ENCODE peak calls at places on chromosomes 6 and 20, in six cellular contexts. One of them, this sample, is unnamed.

GRCh38 chr6:156976144-156977088 is 199.2 kb downstream of the ARID1B start:
- DNase-seq in PC-3: no peak
- DNase-seq in GM12878: no peak
- DNase-seq in astrocyte of the spinal cord: peak
- DNase-seq in lower lobe of right lung: no peak
- DNase-seq in upper lobe of right lung: no peak
- DNase-seq in this sample: no peak

GRCh38 chr20:17394411-17394810 is 136.8 kb downstream of the BFSP1 start:
- DNase-seq in PC-3: peak
- DNase-seq in GM12878: no peak
- DNase-seq in astrocyte of the spinal cord: no peak
- DNase-seq in lower lobe of right lung: no peak
- DNase-seq in upper lobe of right lung: no peak
- DNase-seq in this sample: no peak

GRCh38 chr20:50601511-50602431 is 89.6 kb downstream of the RIPOR3 start:
- DNase-seq in PC-3: no peak
- DNase-seq in GM12878: no peak
- DNase-seq in astrocyte of the spinal cord: no peak
- DNase-seq in lower lobe of right lung: no peak
- DNase-seq in upper lobe of right lung: no peak
- DNase-seq in this sample: no peak

GRCh38 chr6:7145269-7146078 is 37.7 kb downstream of the RREB1 start:
- DNase-seq in PC-3: peak
- DNase-seq in GM12878: no peak
- DNase-seq in astrocyte of the spinal cord: no peak
- DNase-seq in lower lobe of right lung: no peak
- DNase-seq in upper lobe of right lung: no peak
- DNase-seq in this sample: no peak

GRCh38 chr6:3124667-3125066 is 6.2 kb downstream of the BPHL start:
- DNase-seq in PC-3: no peak
- DNase-seq in GM12878: no peak
- DNase-seq in astrocyte of the spinal cord: no peak
- DNase-seq in lower lobe of right lung: no peak
- DNase-seq in upper lobe of right lung: no peak
- DNase-seq in this sample: no peak

GRCh38 chr6:152572395-152573061 is 64.6 kb downstream of the SYNE1 start:
- DNase-seq in PC-3: peak
- DNase-seq in GM12878: no peak
- DNase-seq in astrocyte of the spinal cord: peak
- DNase-seq in lower lobe of right lung: no peak
- DNase-seq in upper lobe of right lung: no peak
- DNase-seq in this sample: no peak

GRCh38 chr6:38182426-38182825 is 362.9 kb downstream of the ZFAND3 start:
- DNase-seq in PC-3: no peak
- DNase-seq in GM12878: no peak
- DNase-seq in astrocyte of the spinal cord: no peak
- DNase-seq in lower lobe of right lung: no peak
- DNase-seq in upper lobe of right lung: peak
- DNase-seq in this sample: no peak

GRCh38 chr6:101429291-101429690 is 35.8 kb downstream of the GRIK2 start:
- DNase-seq in PC-3: no peak
- DNase-seq in GM12878: no peak
- DNase-seq in astrocyte of the spinal cord: peak
- DNase-seq in lower lobe of right lung: no peak
- DNase-seq in upper lobe of right lung: no peak
- DNase-seq in this sample: no peak

GRCh38 chr6:169222126-169222525 is 31.5 kb downstream of the THBS2 start:
- DNase-seq in PC-3: no peak
- DNase-seq in GM12878: no peak
- DNase-seq in astrocyte of the spinal cord: no peak
- DNase-seq in lower lobe of right lung: no peak
- DNase-seq in upper lobe of right lung: no peak
- DNase-seq in this sample: no peak

GRCh38 chr6:107866606-107867301 is 42.6 kb upstream of the SCML4 start:
- DNase-seq in PC-3: peak
- DNase-seq in GM12878: no peak
- DNase-seq in astrocyte of the spinal cord: peak
- DNase-seq in lower lobe of right lung: no peak
- DNase-seq in upper lobe of right lung: no peak
- DNase-seq in this sample: peak

GRCh38 chr6:111813247-111814162 is 59.7 kb downstream of the FYN start:
- DNase-seq in PC-3: peak
- DNase-seq in GM12878: no peak
- DNase-seq in astrocyte of the spinal cord: peak
- DNase-seq in lower lobe of right lung: no peak
- DNase-seq in upper lobe of right lung: no peak
- DNase-seq in this sample: no peak

GRCh38 chr6:166555066-166555465 is 31.4 kb downstream of the RAMACL start:
- DNase-seq in PC-3: no peak
- DNase-seq in GM12878: no peak
- DNase-seq in astrocyte of the spinal cord: no peak
- DNase-seq in lower lobe of right lung: no peak
- DNase-seq in upper lobe of right lung: no peak
- DNase-seq in this sample: no peak

GRCh38 chr6:166558156-166559025 is 28.1 kb downstream of the RAMACL start:
- DNase-seq in PC-3: peak
- DNase-seq in GM12878: no peak
- DNase-seq in astrocyte of the spinal cord: no peak
- DNase-seq in lower lobe of right lung: no peak
- DNase-seq in upper lobe of right lung: no peak
- DNase-seq in this sample: no peak

GRCh38 chr6:166559211-166559610 is 27.3 kb downstream of the RAMACL start:
- DNase-seq in PC-3: no peak
- DNase-seq in GM12878: no peak
- DNase-seq in astrocyte of the spinal cord: no peak
- DNase-seq in lower lobe of right lung: no peak
- DNase-seq in upper lobe of right lung: no peak
- DNase-seq in this sample: no peak

GRCh38 chr6:166556336-166556735 is 30.1 kb downstream of the RAMACL start:
- DNase-seq in PC-3: no peak
- DNase-seq in GM12878: no peak
- DNase-seq in astrocyte of the spinal cord: no peak
- DNase-seq in lower lobe of right lung: no peak
- DNase-seq in upper lobe of right lung: no peak
- DNase-seq in this sample: no peak

GRCh38 chr6:166556871-166557322 is 29.6 kb downstream of the RAMACL start:
- DNase-seq in PC-3: peak
- DNase-seq in GM12878: no peak
- DNase-seq in astrocyte of the spinal cord: peak
- DNase-seq in lower lobe of right lung: peak
- DNase-seq in upper lobe of right lung: peak
- DNase-seq in this sample: no peak
- TF ChIP-seq CTCF in PC-3: no peak
- TF ChIP-seq CTCF in GM12878: no peak
- TF ChIP-seq CTCF in astrocyte of the spinal cord: no peak
- TF ChIP-seq CTCF in lower lobe of right lung: no peak
- TF ChIP-seq CTCF in upper lobe of right lung: no peak
- TF ChIP-seq CTCF in this sample: no peak

GRCh38 chr6:163428373-163428772 is 13.9 kb downstream of the QKI start:
- DNase-seq in PC-3: no peak
- DNase-seq in GM12878: no peak
- DNase-seq in astrocyte of the spinal cord: no peak
- DNase-seq in lower lobe of right lung: no peak
- DNase-seq in upper lobe of right lung: no peak
- DNase-seq in this sample: no peak
- H3K4me3 ChIP-seq in PC-3: no peak
- H3K4me3 ChIP-seq in GM12878: no peak
- H3K4me3 ChIP-seq in astrocyte of the spinal cord: no peak
- H3K4me3 ChIP-seq in lower lobe of right lung: no peak
- H3K4me3 ChIP-seq in upper lobe of right lung: no peak
- H3K4me3 ChIP-seq in this sample: no peak

DNA sequence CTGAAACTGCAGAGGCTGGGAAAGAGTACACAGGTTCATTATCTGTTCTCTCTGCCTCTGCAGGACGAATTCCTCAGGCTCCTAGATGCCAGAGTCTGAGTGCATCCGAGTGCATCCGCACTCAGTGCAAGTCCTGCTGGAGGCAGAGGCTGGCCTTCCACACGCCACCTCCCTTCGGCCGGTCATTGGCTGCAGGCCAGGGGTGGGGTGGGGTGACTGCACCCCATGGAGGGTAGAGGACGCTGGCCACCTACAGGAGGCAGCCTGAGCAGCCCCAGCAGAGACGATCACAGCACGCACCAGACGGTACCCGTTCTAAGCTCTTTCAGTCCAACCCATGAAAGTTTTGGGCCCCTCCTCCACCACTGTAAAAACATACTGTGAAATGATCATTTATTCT is 11.7 kb downstream of the SFT2D1 start:
- DNase-seq in PC-3: no peak
- DNase-seq in GM12878: no peak
- DNase-seq in astrocyte of the spinal cord: peak
- DNase-seq in lower lobe of right lung: no peak
- DNase-seq in upper lobe of right lung: peak
- DNase-seq in this sample: peak
- TF ChIP-seq CTCF in PC-3: no peak
- TF ChIP-seq CTCF in GM12878: peak
- TF ChIP-seq CTCF in astrocyte of the spinal cord: peak
- TF ChIP-seq CTCF in lower lobe of right lung: no peak
- TF ChIP-seq CTCF in upper lobe of right lung: peak
- TF ChIP-seq CTCF in this sample: no peak

GRCh38 chr6:11380549-11380948 is 148.1 kb upstream of the NEDD9 start:
- DNase-seq in PC-3: no peak
- DNase-seq in GM12878: no peak
- DNase-seq in astrocyte of the spinal cord: no peak
- DNase-seq in lower lobe of right lung: no peak
- DNase-seq in upper lobe of right lung: no peak
- DNase-seq in this sample: no peak

GRCh38 chr6:11379805-11380204 is 147.3 kb upstream of the NEDD9 start:
- DNase-seq in PC-3: no peak
- DNase-seq in GM12878: no peak
- DNase-seq in astrocyte of the spinal cord: no peak
- DNase-seq in lower lobe of right lung: no peak
- DNase-seq in upper lobe of right lung: no peak
- DNase-seq in this sample: no peak

GRCh38 chr6:11384531-11385309 is 152.3 kb upstream of the NEDD9 start:
- DNase-seq in PC-3: no peak
- DNase-seq in GM12878: no peak
- DNase-seq in astrocyte of the spinal cord: peak
- DNase-seq in lower lobe of right lung: no peak
- DNase-seq in upper lobe of right lung: no peak
- DNase-seq in this sample: no peak

GRCh38 chr6:11380969-11381744 is 148.7 kb upstream of the NEDD9 start:
- DNase-seq in PC-3: no peak
- DNase-seq in GM12878: no peak
- DNase-seq in astrocyte of the spinal cord: peak
- DNase-seq in lower lobe of right lung: no peak
- DNase-seq in upper lobe of right lung: no peak
- DNase-seq in this sample: no peak

DNA sequence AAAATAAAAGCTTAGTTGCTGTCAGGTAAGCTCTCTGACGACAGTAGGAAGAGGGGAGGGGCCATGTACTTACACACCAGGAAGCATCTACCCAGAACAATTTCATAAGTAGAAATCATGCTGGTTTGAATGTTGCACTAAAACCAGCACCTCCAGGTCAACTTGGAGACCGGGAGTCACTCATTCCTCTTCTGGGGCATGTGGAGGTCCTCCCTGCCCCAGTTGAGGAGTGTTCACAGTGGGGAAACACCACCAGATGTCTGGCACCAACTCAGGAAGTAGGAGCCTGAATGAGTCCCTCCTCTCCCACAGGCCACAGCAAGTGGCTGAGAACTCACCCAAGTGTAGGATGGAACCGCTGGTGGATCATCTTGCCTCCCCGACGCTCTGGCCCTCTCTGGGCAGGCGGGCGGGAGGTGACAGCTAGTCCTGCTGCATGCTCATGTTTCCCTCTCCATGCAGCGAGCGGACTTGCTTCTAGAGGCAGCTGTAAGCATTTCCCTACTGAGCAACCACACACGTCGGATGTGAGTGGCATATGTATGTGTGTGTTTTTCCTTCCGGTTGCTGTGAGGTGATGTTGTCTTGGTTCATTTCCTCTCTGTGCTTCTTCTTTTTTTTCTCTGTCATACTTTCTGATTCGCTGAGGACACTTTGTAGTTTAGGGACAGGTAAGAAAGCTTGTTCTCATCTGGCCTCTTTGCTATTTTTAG is 149.5 kb upstream of the NEDD9 start:
- DNase-seq in PC-3: no peak
- DNase-seq in GM12878: peak
- DNase-seq in astrocyte of the spinal cord: no peak
- DNase-seq in lower lobe of right lung: peak
- DNase-seq in upper lobe of right lung: peak
- DNase-seq in this sample: no peak
- H3K4me3 ChIP-seq in PC-3: no peak
- H3K4me3 ChIP-seq in GM12878: peak
- H3K4me3 ChIP-seq in astrocyte of the spinal cord: no peak
- H3K4me3 ChIP-seq in lower lobe of right lung: peak
- H3K4me3 ChIP-seq in upper lobe of right lung: peak
- H3K4me3 ChIP-seq in this sample: no peak